ENCODE peak calls at places on chromosomes 12 and 14, in eight cellular contexts. Q is choroid plexus epithelial cell, T is left ventricle myocardium inferior, H is heart left ventricle, I is HFFc6, M is OCI-LY7, J is A549, L is cardiac fibroblast. N is an unnamed sample.
A peak's percentile ranks its signal among the peaks of the same experiment; 100 is the strongest.

GRCh38 chr14:69464829-69465228 is 19.7 kb upstream of the PLEKHD1 start:
- DNase-seq in I (peak; percentile 70), H (no peak), M (no peak), T (no peak), L (peak; percentile 78), Q (peak; percentile 71), J (no peak), N (no peak)

GRCh38 chr12:101891462-101891971 is 14.1 kb downstream of the DRAM1 start:
- DNase-seq in H (no peak), J (peak; percentile 67), M (no peak), T (no peak), Q (peak; percentile 79), L (peak; percentile 76), I (peak; percentile 85), N (no peak)

GRCh38 chr14:94120667-94121335 is 8.6 kb downstream of the IFI27L2 start:
- DNase-seq in H (no peak), M (no peak), Q (no peak), L (peak; percentile 87), I (peak; percentile 95), T (no peak), J (no peak), N (no peak)

GRCh38 chr12:47527816-47528215 is 178.0 kb downstream of the RPAP3 start:
- DNase-seq in L (no peak), I (peak; percentile 53), M (no peak), Q (peak; percentile 23), J (no peak), T (no peak), H (no peak), N (no peak)

GRCh38 chr14:78383060-78383459 is 212.9 kb downstream of the NRXN3 start:
- DNase-seq in I (no peak), L (no peak), H (no peak), Q (no peak), T (no peak), M (no peak), J (no peak), N (no peak)

GRCh38 chr12:25866586-25867378 is 91.7 kb upstream of the RASSF8 start:
- DNase-seq in Q (peak; percentile 5), H (no peak), T (no peak), L (no peak), I (peak; percentile 62), J (no peak), M (no peak), N (no peak)

GRCh38 chr12:55724226-55724939 is 4.2 kb downstream of the RDH5 start:
- DNase-seq in Q (peak; percentile 85), L (peak; percentile 77), H (no peak), J (peak; percentile 82), M (peak; percentile 78), I (peak; percentile 57), T (peak; percentile 74), N (peak; percentile 81)

GRCh38 chr12:4849024-4849594 is 60.6 kb upstream of the KCNA1 start:
- DNase-seq in I (peak; percentile 25), H (no peak), T (no peak), L (peak; percentile 51), J (peak; percentile 39), M (peak; percentile 53), Q (peak; percentile 63), N (no peak)

GRCh38 chr12:132512197-132513069 is 22.5 kb downstream of the FBRSL1 start:
- DNase-seq in M (no peak), I (no peak), T (no peak), J (no peak), Q (no peak), L (no peak), H (no peak), N (no peak)

GRCh38 chr14:37253905-37254304 is 56.2 kb downstream of the MIPOL1 start:
- DNase-seq in Q (peak; percentile 85), I (peak; percentile 50), J (no peak), H (no peak), M (no peak), T (no peak), L (peak; percentile 81), N (no peak)

GRCh38 chr14:61696753-61697318 is 1.5 kb downstream of the HIF1A start:
- DNase-seq in I (no peak), Q (peak; percentile 64), T (no peak), H (no peak), M (no peak), J (no peak), L (peak; percentile 73), N (no peak)

GRCh38 chr12:124629117-124629516 is 61.7 kb upstream of the NCOR2 start:
- DNase-seq in J (no peak), L (no peak), I (no peak), T (no peak), H (no peak), M (no peak), Q (no peak), N (no peak)

GRCh38 chr14:81927069-81927468 is 393.4 kb upstream of the SEL1L start:
- DNase-seq in Q (no peak), H (no peak), L (no peak), T (no peak), M (no peak), I (no peak), J (no peak), N (no peak)

GRCh38 chr14:76237349-76237990 is 85.7 kb downstream of the GPATCH2L start:
- DNase-seq in M (no peak), J (no peak), L (no peak), H (no peak), I (no peak), T (no peak), Q (no peak), N (no peak)
- TF ChIP-seq CTCF in M (no peak), J (no peak), L (no peak), H (no peak), I (no peak), T (no peak), Q (no peak), N (no peak)

DNA sequence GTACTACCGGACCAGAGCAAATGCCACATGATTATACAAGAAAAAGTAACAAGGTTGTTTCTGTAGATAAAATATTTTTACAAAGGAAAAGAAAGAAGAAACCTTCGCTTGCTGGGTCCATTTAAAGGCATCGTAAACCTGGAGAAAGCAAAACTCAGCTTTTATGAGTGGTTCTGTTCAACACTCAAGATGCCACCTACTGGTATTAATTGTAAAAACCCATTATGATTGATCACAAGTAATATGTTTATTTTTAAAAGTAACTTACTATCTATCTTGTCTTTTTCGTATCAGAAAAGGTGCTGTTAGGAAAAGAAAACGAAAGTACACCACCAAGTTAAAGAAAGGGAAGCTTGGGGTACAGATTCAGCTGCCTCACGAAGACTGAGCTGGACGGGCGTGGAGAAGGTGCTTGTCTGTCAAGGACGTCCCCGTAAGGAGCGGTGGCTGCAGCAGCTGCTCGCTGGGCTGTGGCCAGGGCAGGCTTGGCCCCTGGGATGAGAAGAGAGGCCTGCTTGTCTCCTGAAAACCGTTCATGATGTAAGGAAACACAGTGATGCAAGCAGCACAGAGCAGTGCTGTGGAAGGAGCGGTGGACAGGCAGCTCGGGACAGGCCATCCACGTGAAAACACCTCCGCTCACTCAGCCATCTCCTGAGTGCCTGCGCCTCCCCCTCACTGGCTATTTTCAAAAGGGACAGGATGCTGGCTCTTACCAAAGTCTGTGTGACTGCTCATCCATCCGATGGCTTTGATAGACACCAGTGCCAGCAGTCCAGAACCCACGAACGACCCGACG is 25.0 kb downstream of the SLC15A4 start:
- DNase-seq in M (no peak), T (no peak), J (no peak), I (no peak), L (no peak), Q (peak; percentile 36), H (no peak), N (no peak)
- TF ChIP-seq CTCF in M (peak; percentile 80), T (peak; percentile 16), J (peak; percentile 17), I (peak; percentile 55), L (no peak), Q (peak; percentile 31), H (peak; percentile 8), N (peak; percentile 27)

GRCh38 chr12:93005928-93006654 is 77.0 kb upstream of the EEA1 start:
- DNase-seq in J (no peak), H (no peak), L (no peak), T (no peak), I (no peak), M (no peak), Q (no peak), N (no peak)
- TF ChIP-seq CTCF in J (no peak), H (no peak), L (no peak), T (no peak), I (no peak), M (no peak), Q (no peak), N (no peak)

GRCh38 chr12:71282925-71283324 is 125.1 kb upstream of the TSPAN8 start:
- DNase-seq in J (no peak), L (no peak), H (no peak), Q (no peak), M (no peak), T (no peak), I (no peak), N (no peak)
- TF ChIP-seq CTCF in J (no peak), L (no peak), H (no peak), Q (no peak), M (no peak), T (no peak), I (no peak), N (no peak)

GRCh38 chr12:42473561-42473960 is 116.0 kb downstream of the PRICKLE1 start:
- DNase-seq in M (no peak), Q (no peak), T (no peak), I (no peak), L (no peak), H (no peak), J (no peak), N (no peak)

GRCh38 chr12:42474391-42474790 is 115.2 kb downstream of the PRICKLE1 start:
- DNase-seq in H (no peak), M (no peak), Q (peak; percentile 22), T (no peak), I (peak; percentile 5), L (peak; percentile 66), J (peak; percentile 19), N (no peak)

GRCh38 chr12:42469355-42470006 is 120.1 kb downstream of the PRICKLE1 start:
- DNase-seq in J (no peak), I (no peak), H (no peak), Q (no peak), T (no peak), M (peak; percentile 94), L (no peak), N (peak; percentile 53)

GRCh38 chr12:42475055-42475454 is 114.5 kb downstream of the PRICKLE1 start:
- DNase-seq in J (no peak), T (no peak), I (no peak), M (no peak), L (no peak), Q (no peak), H (no peak), N (no peak)

GRCh38 chr12:42473130-42473529 is 116.4 kb downstream of the PRICKLE1 start:
- DNase-seq in H (no peak), J (no peak), Q (peak; percentile 75), I (peak; percentile 48), M (no peak), L (peak; percentile 68), T (no peak), N (no peak)
- TF ChIP-seq CTCF in H (no peak), J (no peak), Q (no peak), I (no peak), M (no peak), L (no peak), T (no peak), N (no peak)

GRCh38 chr14:76564471-76565119 is 188.7 kb downstream of the ESRRB start:
- DNase-seq in I (no peak), J (peak; percentile 60), T (no peak), H (no peak), M (peak; percentile 1), L (no peak), Q (no peak), N (no peak)
- TF ChIP-seq CTCF in I (no peak), J (peak; percentile 7), T (no peak), H (no peak), M (peak; percentile 52), L (no peak), Q (no peak), N (no peak)

GRCh38 chr12:91986084-91986483 is 159.6 kb downstream of the BTG1 start:
- DNase-seq in T (no peak), H (no peak), Q (no peak), I (peak; percentile 53), J (peak; percentile 39), L (peak; percentile 56), M (no peak), N (no peak)
- TF ChIP-seq CTCF in T (no peak), H (no peak), Q (no peak), I (no peak), J (no peak), L (no peak), M (no peak), N (no peak)

N was measured in CD14-positive monocyte.